ENCODE peak calls at places on chromosomes 4 and X, in nine cellular contexts. N is left lung; K is PC-3; U is breast epithelium; Q is tibial artery; R is dorsolateral prefrontal cortex; Y is CD8-positive, alpha-beta T cell; D is testis; F is HCT116. G is an unnamed sample.

GRCh38 chr4:53321151-53321987 is 44.5 kb downstream of the SCFD2 start:
- DNase-seq in R (no peak), Y (no peak), N (no peak), U (no peak), Q (no peak), K (peak; percentile 70), F (peak; percentile 26), D (no peak), G (peak; percentile 82)

GRCh38 chr4:86358176-86358701 is 1.6 kb downstream of the MAPK10 start:
- DNase-seq in K (no peak), N (no peak), U (no peak), D (no peak), R (peak; percentile 45), F (no peak), Y (no peak), Q (no peak), G (peak; percentile 16)

GRCh38 chr4:11722218-11722617 is 293.5 kb upstream of the HS3ST1 start:
- DNase-seq in N (no peak), K (peak; percentile 25), Y (no peak), U (no peak), D (no peak), Q (no peak), R (no peak), F (no peak), G (no peak)

GRCh38 chr4:7347981-7348380 is 86.7 kb downstream of the PSAPL1 start:
- DNase-seq in D (no peak), N (no peak), Q (no peak), U (no peak), R (no peak), K (peak; percentile 30), Y (no peak), F (no peak), G (peak; percentile 3)

GRCh38 chr4:66639361-66639760 is 905.9 kb downstream of the CENPC start:
- DNase-seq in R (no peak), D (no peak), N (no peak), Y (no peak), K (peak; percentile 80), F (no peak), U (no peak), Q (no peak), G (peak; percentile 78)

GRCh38 chrX:103846395-103846794 is 14.3 kb upstream of the RAB9B start:
- DNase-seq in D (no peak), U (no peak), Y (no peak), Q (no peak), K (peak; percentile 50), F (no peak), N (no peak), R (no peak), G (no peak)

GRCh38 chr4:56129431-56129861 is 180.7 kb downstream of the CEP135 start:
- DNase-seq in Q (no peak), Y (no peak), D (peak; percentile 84), F (peak; percentile 79), N (no peak), R (no peak), U (no peak), K (peak; percentile 68), G (no peak)

GRCh38 chrX:16239211-16239610 is 71.9 kb downstream of the MAGEB17 start:
- DNase-seq in Q (no peak), D (no peak), Y (no peak), U (no peak), N (no peak), F (peak; percentile 35), K (peak; percentile 88), R (no peak), G (peak; percentile 81)

GRCh38 chrX:319579-320125 is 1.1 kb upstream of the GTPBP6 start:
- DNase-seq in N (peak; percentile 88), Q (peak; percentile 75), R (no peak), F (no peak), Y (no peak), D (no peak), U (no peak), K (no peak), G (no peak)

GRCh38 chr4:72997409-72997808 is 72.1 kb downstream of the COX18 start:
- DNase-seq in K (peak; percentile 82), N (peak; percentile 50), Q (no peak), U (peak; percentile 47), D (no peak), Y (no peak), R (no peak), F (no peak), G (peak; percentile 4)

GRCh38 chrX:317424-318067 is 1.1 kb downstream of the GTPBP6 start:
- DNase-seq in R (no peak), F (no peak), U (no peak), D (no peak), Y (no peak), K (no peak), Q (no peak), N (no peak), G (no peak)

GRCh38 chr4:78779280-78779679 is 3.1 kb downstream of the BMP2K start:
- DNase-seq in Q (no peak), Y (no peak), U (no peak), F (no peak), K (peak; percentile 25), N (no peak), D (no peak), R (no peak), G (no peak)

GRCh38 chrX:1427756-1428155 is 25.0 kb downstream of the ASMTL start:
- DNase-seq in F (no peak), R (no peak), Y (no peak), N (peak; percentile 82), Q (peak; percentile 62), D (peak; percentile 8), K (no peak), U (no peak), G (no peak)

GRCh38 chrX:151796576-151796975 is 62.0 kb downstream of the CNGA2 start:
- DNase-seq in D (no peak), K (peak; percentile 12), Q (no peak), Y (no peak), U (no peak), R (no peak), N (no peak), F (no peak), G (no peak)

GRCh38 chrX:151806967-151807540 is 72.5 kb downstream of the CNGA2 start:
- DNase-seq in R (no peak), Y (no peak), N (no peak), F (no peak), U (no peak), K (no peak), D (no peak), Q (no peak), G (no peak)

DNA sequence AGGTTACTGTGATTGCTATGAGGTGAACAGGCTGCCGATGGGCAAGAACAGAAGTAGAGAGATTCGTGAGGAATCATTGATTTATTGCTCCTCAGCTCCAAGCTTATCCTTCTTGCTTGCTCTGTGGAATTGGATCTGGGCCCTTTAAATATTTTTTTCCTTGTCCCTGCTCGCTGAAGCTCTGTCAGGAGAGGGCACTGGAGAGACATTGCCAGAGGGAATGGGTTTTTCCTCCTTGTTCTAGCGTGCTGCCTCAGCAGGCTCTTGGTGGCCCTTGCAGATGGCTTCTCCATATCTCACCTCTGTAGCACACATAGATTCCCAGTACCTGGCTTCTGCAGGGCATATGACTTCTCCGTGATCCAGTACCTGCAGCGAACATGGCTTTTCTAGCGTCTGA is 67.4 kb downstream of the CNGA2 start:
- DNase-seq in D (no peak), F (no peak), Y (no peak), N (no peak), K (no peak), R (no peak), Q (no peak), U (no peak), G (peak; percentile 15)
- TF ChIP-seq CTCF in D (no peak), F (peak; percentile 42), Y (no peak), N (no peak), K (peak; percentile 14), R (no peak), Q (no peak), U (no peak), G (peak; percentile 20)

GRCh38 chr4:152947311-152947710 is 11.2 kb downstream of the FHDC1 start:
- DNase-seq in N (no peak), D (no peak), Q (no peak), K (no peak), Y (no peak), R (no peak), U (no peak), F (no peak), G (no peak)

GRCh38 chr4:152953514-152953913 is 17.4 kb downstream of the FHDC1 start:
- DNase-seq in Y (no peak), K (no peak), D (no peak), Q (no peak), N (no peak), R (no peak), F (no peak), U (no peak), G (no peak)

GRCh38 chr4:152949930-152950329 is 13.8 kb downstream of the FHDC1 start:
- DNase-seq in Q (no peak), D (no peak), F (no peak), K (no peak), U (no peak), N (no peak), R (no peak), Y (no peak), G (no peak)

GRCh38 chr4:152950402-152951274 is 14.5 kb downstream of the FHDC1 start:
- DNase-seq in N (no peak), Y (no peak), Q (no peak), K (no peak), F (no peak), U (no peak), D (no peak), R (no peak), G (no peak)

DNA sequence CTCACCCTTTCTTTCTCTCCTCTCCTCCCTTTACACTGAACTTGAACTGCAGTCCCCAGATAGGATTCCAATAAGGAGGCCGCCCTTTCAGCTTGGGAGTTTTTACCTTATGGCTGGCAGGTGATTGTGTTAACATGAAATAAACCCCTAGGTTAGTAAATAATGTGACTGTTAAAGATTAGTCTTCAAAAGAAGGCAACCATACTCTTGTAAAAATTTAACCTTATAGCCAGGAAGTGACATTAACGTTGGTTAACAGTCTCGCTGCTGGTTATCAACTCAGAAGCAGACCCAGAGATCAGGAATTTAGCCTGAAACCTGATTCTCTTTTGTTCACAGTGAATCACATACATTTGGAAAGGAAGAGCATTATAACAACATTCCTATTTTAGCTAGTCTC is 15.2 kb downstream of the FHDC1 start:
- DNase-seq in N (no peak), Y (no peak), K (peak; percentile 61), Q (no peak), D (no peak), F (no peak), R (no peak), U (no peak), G (no peak)
- H3K4me3 ChIP-seq in N (no peak overlapping the region), Y (no peak overlapping the region), K (peak overlapping the region; percentile 21), Q (no peak overlapping the region), D (no peak overlapping the region), F (no peak overlapping the region), R (no peak overlapping the region), U (no peak overlapping the region), G (no peak overlapping the region)

DNA sequence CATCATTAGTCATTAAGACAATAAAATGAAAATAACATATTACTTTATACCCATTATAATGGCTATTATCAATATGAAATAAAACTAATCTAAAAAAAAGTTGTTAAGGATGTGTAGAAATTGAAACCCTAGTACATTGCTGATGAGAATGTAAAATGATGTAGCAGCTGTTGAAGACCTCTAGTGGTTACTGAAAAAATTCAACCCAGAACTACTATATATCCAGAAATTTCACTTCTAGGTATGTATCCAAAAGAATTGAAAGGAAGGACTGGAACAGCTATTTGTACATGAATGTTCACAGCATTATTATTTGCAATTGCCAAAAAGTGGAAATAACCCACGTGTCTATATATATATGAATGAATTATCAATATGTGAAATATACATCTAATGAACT is 180.3 kb upstream of the KLHL4 start:
- DNase-seq in Q (no peak), R (no peak), N (no peak), U (no peak), F (no peak), K (no peak), Y (no peak), D (no peak), G (peak; percentile 0)
- TF ChIP-seq CTCF in Q (no peak), R (no peak), N (no peak), U (no peak), F (no peak), K (peak; percentile 36), Y (no peak), D (no peak), G (no peak)

GRCh38 chrX:33210156-33210555 is 1.2 kb downstream of the DMD start:
- DNase-seq in Y (no peak), Q (no peak), D (no peak), F (no peak), N (no peak), R (no peak), K (no peak), U (no peak), G (no peak)
- H3K4me3 ChIP-seq in Y (no peak overlapping the region), Q (peak overlapping the region; percentile 53), D (peak overlapping the region; percentile 34), F (no peak overlapping the region), N (peak overlapping the region; percentile 29), R (no peak overlapping the region), K (no peak overlapping the region), U (peak overlapping the region; percentile 24), G (peak overlapping the region; percentile 51)

G was measured in cardiac fibroblast.